ENCODE peak calls at places on chromosome 18, in five cellular contexts. One of them, this sample, is unnamed.

GRCh38 chr18:36195427-36196122 is 8.3 kb downstream of the MOCOS start:
- DNase-seq in adrenal gland: no peak
- DNase-seq in A549: no peak
- DNase-seq in lower leg skin: no peak
- DNase-seq in left lung: no peak
- DNase-seq in this sample: no peak

GRCh38 chr18:3792711-3793110 is 342.7 kb downstream of the TGIF1 start:
- DNase-seq in adrenal gland: no peak
- DNase-seq in A549: no peak
- DNase-seq in lower leg skin: no peak
- DNase-seq in left lung: no peak
- DNase-seq in this sample: no peak

GRCh38 chr18:3454365-3455089 is 4.6 kb downstream of the TGIF1 start:
- DNase-seq in adrenal gland: peak
- DNase-seq in A549: no peak
- DNase-seq in lower leg skin: no peak
- DNase-seq in left lung: no peak
- DNase-seq in this sample: no peak

GRCh38 chr18:6941988-6942387 is 175.6 kb downstream of the LAMA1 start:
- DNase-seq in adrenal gland: no peak
- DNase-seq in A549: no peak
- DNase-seq in lower leg skin: no peak
- DNase-seq in left lung: no peak
- DNase-seq in this sample: no peak

GRCh38 chr18:45056907-45057306 is 376.2 kb downstream of the SETBP1 start:
- DNase-seq in adrenal gland: no peak
- DNase-seq in A549: no peak
- DNase-seq in lower leg skin: no peak
- DNase-seq in left lung: no peak
- DNase-seq in this sample: no peak

GRCh38 chr18:44742741-44743311 is 62.1 kb downstream of the SETBP1 start:
- DNase-seq in adrenal gland: peak
- DNase-seq in A549: no peak
- DNase-seq in lower leg skin: no peak
- DNase-seq in left lung: no peak
- DNase-seq in this sample: peak

GRCh38 chr18:24446953-24447537 is 13.4 kb upstream of the HRH4 start:
- DNase-seq in adrenal gland: no peak
- DNase-seq in A549: no peak
- DNase-seq in lower leg skin: no peak
- DNase-seq in left lung: no peak
- DNase-seq in this sample: no peak

GRCh38 chr18:75926811-75927210 is 499.3 kb upstream of the SMIM21 start:
- DNase-seq in adrenal gland: no peak
- DNase-seq in A549: no peak
- DNase-seq in lower leg skin: no peak
- DNase-seq in left lung: no peak
- DNase-seq in this sample: no peak

GRCh38 chr18:80034852-80035406 is 695 bp downstream of the RBFA start:
- DNase-seq in adrenal gland: no peak
- DNase-seq in A549: no peak
- DNase-seq in lower leg skin: no peak
- DNase-seq in left lung: no peak
- DNase-seq in this sample: no peak

GRCh38 chr18:40011201-40011600 is 1943.8 kb upstream of the PIK3C3 start:
- DNase-seq in adrenal gland: no peak
- DNase-seq in A549: no peak
- DNase-seq in lower leg skin: no peak
- DNase-seq in left lung: no peak
- DNase-seq in this sample: no peak

GRCh38 chr18:57433492-57434176 is 1.5 kb upstream of the ONECUT2 start:
- DNase-seq in adrenal gland: peak
- DNase-seq in A549: no peak
- DNase-seq in lower leg skin: no peak
- DNase-seq in left lung: no peak
- DNase-seq in this sample: no peak

GRCh38 chr18:49667462-49667861 is 105.6 kb downstream of the LIPG start:
- DNase-seq in adrenal gland: no peak
- DNase-seq in A549: no peak
- DNase-seq in lower leg skin: no peak
- DNase-seq in left lung: no peak
- DNase-seq in this sample: no peak

GRCh38 chr18:63070750-63071502 is 248.6 kb downstream of the BCL2 start:
- DNase-seq in adrenal gland: no peak
- DNase-seq in A549: no peak
- DNase-seq in lower leg skin: no peak
- DNase-seq in left lung: no peak
- DNase-seq in this sample: no peak

GRCh38 chr18:76386071-76386470 is 109.0 kb downstream of the ZNF516 start:
- DNase-seq in adrenal gland: no peak
- DNase-seq in A549: no peak
- DNase-seq in lower leg skin: no peak
- DNase-seq in left lung: no peak
- DNase-seq in this sample: no peak

GRCh38 chr18:36493349-36494281 is 196.1 kb downstream of the FHOD3 start:
- DNase-seq in adrenal gland: no peak
- DNase-seq in A549: no peak
- DNase-seq in lower leg skin: no peak
- DNase-seq in left lung: no peak
- DNase-seq in this sample: no peak

GRCh38 chr18:48765053-48765452 is 185.7 kb downstream of the SMAD7 start:
- DNase-seq in adrenal gland: no peak
- DNase-seq in A549: no peak
- DNase-seq in lower leg skin: no peak
- DNase-seq in left lung: no peak
- DNase-seq in this sample: no peak

GRCh38 chr18:69216390-69216789 is 184.3 kb upstream of the DOK6 start:
- DNase-seq in adrenal gland: no peak
- DNase-seq in A549: no peak
- DNase-seq in lower leg skin: no peak
- DNase-seq in left lung: no peak
- DNase-seq in this sample: no peak

GRCh38 chr18:67232406-67232805 is 284.1 kb downstream of the DSEL start:
- DNase-seq in adrenal gland: no peak
- DNase-seq in A549: no peak
- DNase-seq in lower leg skin: no peak
- DNase-seq in left lung: no peak
- DNase-seq in this sample: no peak

GRCh38 chr18:28086530-28087172 is 90.3 kb downstream of the CDH2 start:
- DNase-seq in adrenal gland: peak
- DNase-seq in A549: no peak
- DNase-seq in lower leg skin: no peak
- DNase-seq in left lung: no peak
- DNase-seq in this sample: no peak

GRCh38 chr18:55830490-55830889 is 242.5 kb upstream of the TCF4 start:
- DNase-seq in adrenal gland: peak
- DNase-seq in A549: no peak
- DNase-seq in lower leg skin: no peak
- DNase-seq in left lung: no peak
- DNase-seq in this sample: no peak

GRCh38 chr18:7017013-7017412 is 100.6 kb downstream of the LAMA1 start:
- DNase-seq in adrenal gland: no peak
- DNase-seq in A549: no peak
- DNase-seq in lower leg skin: no peak
- DNase-seq in left lung: no peak
- DNase-seq in this sample: no peak

GRCh38 chr18:70072678-70073077 is 125.0 kb upstream of the CD226 start:
- DNase-seq in adrenal gland: no peak
- DNase-seq in A549: no peak
- DNase-seq in lower leg skin: no peak
- DNase-seq in left lung: no peak
- DNase-seq in this sample: no peak

GRCh38 chr18:8952174-8952573 is 150.3 kb upstream of the NDUFV2 start:
- DNase-seq in adrenal gland: no peak
- DNase-seq in A549: no peak
- DNase-seq in lower leg skin: no peak
- DNase-seq in left lung: no peak
- DNase-seq in this sample: no peak
- TF ChIP-seq CTCF in adrenal gland: no peak
- TF ChIP-seq CTCF in A549: no peak
- TF ChIP-seq CTCF in lower leg skin: no peak
- TF ChIP-seq CTCF in left lung: no peak
- TF ChIP-seq CTCF in this sample: no peak

GRCh38 chr18:23092121-23092520 is 43.2 kb upstream of the CABLES1 start:
- DNase-seq in adrenal gland: no peak
- DNase-seq in A549: no peak
- DNase-seq in lower leg skin: no peak
- DNase-seq in left lung: no peak
- DNase-seq in this sample: no peak

GRCh38 chr18:23093772-23094171 is 41.5 kb upstream of the CABLES1 start:
- DNase-seq in adrenal gland: no peak
- DNase-seq in A549: no peak
- DNase-seq in lower leg skin: no peak
- DNase-seq in left lung: no peak
- DNase-seq in this sample: no peak

GRCh38 chr18:23099621-23100020 is 35.7 kb upstream of the CABLES1 start:
- DNase-seq in adrenal gland: no peak
- DNase-seq in A549: peak
- DNase-seq in lower leg skin: no peak
- DNase-seq in left lung: no peak
- DNase-seq in this sample: no peak

GRCh38 chr18:23094411-23095165 is 40.7 kb upstream of the CABLES1 start:
- DNase-seq in adrenal gland: no peak
- DNase-seq in A549: no peak
- DNase-seq in lower leg skin: no peak
- DNase-seq in left lung: no peak
- DNase-seq in this sample: no peak

DNA sequence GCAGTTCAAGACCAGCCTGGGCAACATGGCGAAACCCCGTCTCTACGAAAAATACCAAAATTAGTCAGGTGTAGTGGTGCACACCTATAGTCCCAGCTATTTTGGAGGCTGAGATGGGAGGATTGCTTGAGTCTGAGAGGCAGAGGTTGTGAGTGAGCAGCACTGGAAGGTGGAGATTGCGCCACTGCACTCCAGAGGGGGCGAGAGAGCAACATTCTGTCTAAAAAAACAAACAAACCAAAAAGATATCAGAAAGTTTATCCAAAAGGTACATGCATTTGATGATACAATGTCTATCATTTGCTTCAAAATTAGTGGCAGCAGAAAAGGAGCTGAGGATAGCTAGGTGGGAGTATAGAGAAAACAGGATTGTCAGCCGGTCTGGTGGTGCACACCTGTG is 39.8 kb upstream of the CABLES1 start:
- DNase-seq in adrenal gland: no peak
- DNase-seq in A549: no peak
- DNase-seq in lower leg skin: no peak
- DNase-seq in left lung: no peak
- DNase-seq in this sample: no peak
- TF ChIP-seq CTCF in adrenal gland: no peak
- TF ChIP-seq CTCF in A549: peak
- TF ChIP-seq CTCF in lower leg skin: no peak
- TF ChIP-seq CTCF in left lung: no peak
- TF ChIP-seq CTCF in this sample: no peak

GRCh38 chr18:25896956-25897355 is 193.5 kb downstream of the SS18 start:
- DNase-seq in adrenal gland: no peak
- DNase-seq in A549: no peak
- DNase-seq in lower leg skin: no peak
- DNase-seq in left lung: no peak
- DNase-seq in this sample: no peak
- TF ChIP-seq CTCF in adrenal gland: no peak
- TF ChIP-seq CTCF in A549: no peak
- TF ChIP-seq CTCF in lower leg skin: no peak
- TF ChIP-seq CTCF in left lung: no peak
- TF ChIP-seq CTCF in this sample: no peak

GRCh38 chr18:46485675-46486200 is 171.3 kb downstream of the LOXHD1 start:
- DNase-seq in adrenal gland: no peak
- DNase-seq in A549: no peak
- DNase-seq in lower leg skin: no peak
- DNase-seq in left lung: no peak
- DNase-seq in this sample: no peak
- TF ChIP-seq CTCF in adrenal gland: no peak
- TF ChIP-seq CTCF in A549: no peak
- TF ChIP-seq CTCF in lower leg skin: no peak
- TF ChIP-seq CTCF in left lung: no peak
- TF ChIP-seq CTCF in this sample: no peak

DNA sequence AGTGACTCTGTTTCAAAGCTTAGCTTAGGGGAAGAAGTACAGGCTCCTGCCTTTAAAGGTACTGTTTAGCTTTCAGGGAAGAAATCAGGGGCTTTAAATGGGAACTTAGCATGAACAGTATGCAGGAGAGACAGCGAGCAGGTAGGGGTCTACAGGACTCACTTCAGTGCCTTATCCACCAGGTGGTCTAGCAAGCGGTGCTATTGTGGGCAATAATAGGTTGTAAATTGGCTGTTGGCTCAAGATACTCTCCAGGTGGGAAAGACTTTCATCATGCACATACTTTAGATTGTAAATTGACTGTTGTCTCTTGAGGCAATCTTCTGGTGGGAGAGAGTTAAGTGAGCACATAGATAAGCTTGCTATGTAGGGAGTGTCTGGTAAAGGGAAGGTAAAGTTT is 358.6 kb upstream of the DLGAP1 start:
- DNase-seq in adrenal gland: no peak
- DNase-seq in A549: no peak
- DNase-seq in lower leg skin: no peak
- DNase-seq in left lung: no peak
- DNase-seq in this sample: no peak
- TF ChIP-seq CTCF in adrenal gland: no peak
- TF ChIP-seq CTCF in A549: no peak
- TF ChIP-seq CTCF in lower leg skin: no peak
- TF ChIP-seq CTCF in left lung: no peak
- TF ChIP-seq CTCF in this sample: no peak

GRCh38 chr18:11162889-11163288 is 13.5 kb upstream of the PIEZO2 start:
- DNase-seq in adrenal gland: no peak
- DNase-seq in A549: no peak
- DNase-seq in lower leg skin: no peak
- DNase-seq in left lung: no peak
- DNase-seq in this sample: no peak

GRCh38 chr18:11165138-11165537 is 15.8 kb upstream of the PIEZO2 start:
- DNase-seq in adrenal gland: no peak
- DNase-seq in A549: no peak
- DNase-seq in lower leg skin: no peak
- DNase-seq in left lung: no peak
- DNase-seq in this sample: no peak

GRCh38 chr18:11160303-11160702 is 10.9 kb upstream of the PIEZO2 start:
- DNase-seq in adrenal gland: no peak
- DNase-seq in A549: no peak
- DNase-seq in lower leg skin: no peak
- DNase-seq in left lung: no peak
- DNase-seq in this sample: no peak

GRCh38 chr18:11165952-11166351 is 16.6 kb upstream of the PIEZO2 start:
- DNase-seq in adrenal gland: no peak
- DNase-seq in A549: no peak
- DNase-seq in lower leg skin: no peak
- DNase-seq in left lung: no peak
- DNase-seq in this sample: no peak

GRCh38 chr18:11163668-11164067 is 14.3 kb upstream of the PIEZO2 start:
- DNase-seq in adrenal gland: peak
- DNase-seq in A549: peak
- DNase-seq in lower leg skin: no peak
- DNase-seq in left lung: peak
- DNase-seq in this sample: peak
- TF ChIP-seq CTCF in adrenal gland: peak
- TF ChIP-seq CTCF in A549: peak
- TF ChIP-seq CTCF in lower leg skin: no peak
- TF ChIP-seq CTCF in left lung: peak
- TF ChIP-seq CTCF in this sample: peak

GRCh38 chr18:12422936-12423335 is 15.2 kb downstream of the PRELID3A start:
- DNase-seq in adrenal gland: no peak
- DNase-seq in A549: no peak
- DNase-seq in lower leg skin: no peak
- DNase-seq in left lung: no peak
- DNase-seq in this sample: no peak
- TF ChIP-seq CTCF in adrenal gland: no peak
- TF ChIP-seq CTCF in A549: no peak
- TF ChIP-seq CTCF in lower leg skin: no peak
- TF ChIP-seq CTCF in left lung: no peak
- TF ChIP-seq CTCF in this sample: no peak